ENCODE peak calls at places on chromosomes 16 and 17, in eight cellular contexts. L is uterus, Q is H54, U is sigmoid colon, A is lower leg skin, F is HCT116, R is A549, Z is right lobe of liver. D is an unnamed sample.

GRCh38 chr16:88957887-88958577 is 19.0 kb downstream of the CBFA2T3 start:
- DNase-seq in L (no peak), R (no peak), F (no peak), A (no peak), Z (no peak), U (no peak), Q (no peak), D (no peak)

GRCh38 chr16:78303946-78304345 is 204.5 kb downstream of the WWOX start:
- DNase-seq in U (no peak), A (no peak), L (peak), Q (no peak), R (no peak), Z (no peak), F (no peak), D (no peak)

GRCh38 chr17:50120475-50121253 is 9.3 kb downstream of the SAMD14 start:
- DNase-seq in F (no peak), A (no peak), Q (no peak), L (no peak), R (no peak), U (no peak), Z (no peak), D (no peak)

GRCh38 chr16:3908951-3909437 is 28.5 kb upstream of the CREBBP start:
- DNase-seq in A (peak), R (no peak), F (no peak), U (no peak), Q (no peak), Z (no peak), L (no peak), D (no peak)

GRCh38 chr17:57900991-57901743 is 51.3 kb upstream of the MRPS23 start:
- DNase-seq in Q (no peak), U (no peak), F (no peak), Z (no peak), A (no peak), R (no peak), L (no peak), D (no peak)

GRCh38 chr16:17149904-17150483 is 320.8 kb downstream of the XYLT1 start:
- DNase-seq in F (no peak), L (no peak), R (no peak), A (no peak), U (no peak), Z (no peak), Q (no peak), D (no peak)

GRCh38 chr16:54331241-54332002 is 44.8 kb upstream of the IRX3 start:
- DNase-seq in F (no peak), U (peak), A (no peak), Z (no peak), R (no peak), Q (no peak), L (no peak), D (no peak)

GRCh38 chr17:22310717-22311686 is 618.7 kb downstream of the KCNJ18 start:
- DNase-seq in A (peak), Z (no peak), R (peak), Q (peak), U (no peak), L (no peak), F (no peak), D (no peak)

GRCh38 chr17:48484850-48485249 is 46.0 kb downstream of the HOXB1 start:
- DNase-seq in L (no peak), A (no peak), R (peak), Q (no peak), Z (no peak), U (no peak), F (peak), D (no peak)

GRCh38 chr17:57108656-57109392 is 23.8 kb downstream of the AKAP1 start:
- DNase-seq in R (no peak), Q (no peak), U (no peak), L (no peak), F (no peak), A (no peak), Z (no peak), D (peak)

GRCh38 chr17:56125830-56126819 is 27.1 kb upstream of the ANKFN1 start:
- DNase-seq in L (no peak), Q (no peak), F (peak), A (no peak), R (peak), U (no peak), Z (no peak), D (no peak)

GRCh38 chr17:70107441-70107840 is 32.4 kb downstream of the KCNJ16 start:
- DNase-seq in F (no peak), Q (no peak), A (no peak), R (no peak), Z (no peak), L (no peak), U (no peak), D (no peak)

GRCh38 chr17:15271731-15272130 is 6.6 kb upstream of the PMP22 start:
- DNase-seq in U (no peak), Q (no peak), F (no peak), R (no peak), Z (no peak), L (no peak), A (no peak), D (no peak)

GRCh38 chr16:85435298-85435697 is 177.8 kb upstream of the GSE1 start:
- DNase-seq in F (no peak), U (no peak), R (no peak), Z (no peak), Q (no peak), A (no peak), L (no peak), D (no peak)

GRCh38 chr16:85436207-85436606 is 176.9 kb upstream of the GSE1 start:
- DNase-seq in A (no peak), R (no peak), F (no peak), L (no peak), Z (no peak), U (no peak), Q (no peak), D (no peak)

GRCh38 chr16:85438981-85439639 is 174.0 kb upstream of the GSE1 start:
- DNase-seq in Z (no peak), Q (no peak), A (no peak), L (no peak), F (no peak), R (no peak), U (no peak), D (no peak)

GRCh38 chr16:85436636-85437160 is 176.4 kb upstream of the GSE1 start:
- DNase-seq in A (peak), Q (no peak), L (peak), R (no peak), U (no peak), F (no peak), Z (no peak), D (no peak)

GRCh38 chr16:85437161-85438052 is 175.7 kb upstream of the GSE1 start:
- DNase-seq in U (peak), R (no peak), A (no peak), L (peak), Q (no peak), Z (no peak), F (no peak), D (peak)
- TF ChIP-seq POLR2A in U (no peak), R (no peak), A (no peak), L (no peak), Q (no peak), Z (no peak), F (no peak), D (no peak)

GRCh38 chr16:74773431-74774222 is 993 bp downstream of the FA2H start:
- DNase-seq in R (no peak), Z (no peak), A (no peak), U (no peak), F (no peak), Q (no peak), L (no peak), D (no peak)

GRCh38 chr16:74776926-74777325 is 2.3 kb upstream of the FA2H start:
- DNase-seq in U (no peak), Z (no peak), R (no peak), F (no peak), L (no peak), Q (no peak), A (no peak), D (no peak)

GRCh38 chr16:74775255-74775654 is 635 bp upstream of the FA2H start:
- DNase-seq in U (no peak), F (no peak), A (no peak), Q (no peak), L (no peak), Z (no peak), R (no peak), D (no peak)

GRCh38 chr16:74771656-74772315 is 2.8 kb downstream of the FA2H start:
- DNase-seq in Q (no peak), F (no peak), A (peak), Z (no peak), L (no peak), R (no peak), U (no peak), D (no peak)

DNA sequence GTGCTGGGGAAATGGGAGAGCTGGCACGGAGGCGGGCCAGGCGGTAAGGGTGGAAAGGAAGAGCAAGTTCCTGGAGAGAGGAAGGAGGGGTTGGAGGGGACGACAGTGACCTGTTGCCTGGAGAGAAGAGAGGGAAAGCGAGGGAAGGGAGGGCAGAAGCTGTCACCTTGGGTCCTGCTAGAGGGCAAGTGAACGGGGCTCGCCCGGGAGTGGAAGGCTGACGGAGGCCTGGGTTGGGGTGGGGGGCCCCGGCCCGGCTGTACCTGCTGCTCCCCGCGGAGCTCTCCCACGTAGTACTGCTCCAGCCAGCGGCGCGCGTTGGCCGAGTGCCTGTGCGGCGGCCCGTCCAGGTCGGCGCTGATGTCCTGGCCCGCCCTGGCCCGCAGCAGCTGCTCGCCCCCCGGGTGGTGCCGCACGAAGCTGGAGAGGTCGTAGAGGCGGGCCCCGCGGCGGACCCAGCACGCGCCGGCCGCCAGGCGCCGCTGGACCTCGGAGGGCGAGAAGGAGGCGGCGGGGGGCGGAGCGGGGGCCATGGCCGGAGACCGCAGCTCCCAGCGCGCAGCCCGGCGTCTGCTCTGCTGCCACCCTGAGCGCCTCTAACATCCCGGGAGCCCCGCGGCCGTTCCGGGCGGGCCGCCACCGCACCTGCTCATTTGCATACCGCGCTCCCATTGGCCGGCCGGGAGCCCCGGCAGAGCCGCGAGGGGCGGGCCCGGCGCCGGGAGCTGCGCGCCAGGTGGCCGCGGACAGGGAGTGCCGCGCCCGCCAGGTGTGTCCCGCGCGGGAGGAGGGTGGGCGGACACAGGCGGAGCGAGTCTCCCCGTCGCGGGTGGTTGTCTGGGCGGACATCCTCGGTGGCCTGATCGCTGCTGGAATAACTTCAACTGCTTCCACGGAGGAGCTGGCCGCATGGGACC is at the start of gene FA2H:
- DNase-seq in L (peak), F (peak), A (peak), R (peak), Z (peak), U (peak), Q (peak), D (peak)
- TF ChIP-seq POLR2A in L (peak), F (no peak), A (no peak), R (peak), Z (peak), U (no peak), Q (no peak), D (peak)

GRCh38 chr17:29179232-29180036 is 764 bp downstream of the MYO18A start:
- DNase-seq in F (no peak), Q (peak), A (peak), L (peak), Z (peak), R (peak), U (no peak), D (peak)
- TF ChIP-seq POLR2A in F (no peak), Q (no peak), A (no peak), L (no peak), Z (peak), R (peak), U (no peak), D (peak)

GRCh38 chr16:67202426-67202825 is 3.5 kb downstream of the ELMO3 start:
- DNase-seq in Z (no peak), Q (no peak), F (no peak), L (no peak), U (no peak), A (no peak), R (no peak), D (no peak)
- TF ChIP-seq POLR2A in Z (no peak), Q (no peak), F (no peak), L (no peak), U (no peak), A (no peak), R (no peak), D (no peak)

GRCh38 chr17:38848939-38849563 is 4.5 kb downstream of the RPL23 start:
- DNase-seq in R (no peak), F (no peak), L (no peak), Q (no peak), U (no peak), Z (no peak), A (no peak), D (no peak)
- TF ChIP-seq POLR2A in R (no peak), F (no peak), L (no peak), Q (no peak), U (no peak), Z (no peak), A (no peak), D (no peak)

GRCh38 chr17:7685533-7686220 is 1.6 kb downstream of the TP53 start:
- DNase-seq in Q (peak), R (peak), L (peak), A (peak), U (peak), Z (peak), F (peak), D (peak)
- TF ChIP-seq POLR2A in Q (no peak), R (peak), L (peak), A (no peak), U (peak), Z (no peak), F (no peak), D (peak)

DNA sequence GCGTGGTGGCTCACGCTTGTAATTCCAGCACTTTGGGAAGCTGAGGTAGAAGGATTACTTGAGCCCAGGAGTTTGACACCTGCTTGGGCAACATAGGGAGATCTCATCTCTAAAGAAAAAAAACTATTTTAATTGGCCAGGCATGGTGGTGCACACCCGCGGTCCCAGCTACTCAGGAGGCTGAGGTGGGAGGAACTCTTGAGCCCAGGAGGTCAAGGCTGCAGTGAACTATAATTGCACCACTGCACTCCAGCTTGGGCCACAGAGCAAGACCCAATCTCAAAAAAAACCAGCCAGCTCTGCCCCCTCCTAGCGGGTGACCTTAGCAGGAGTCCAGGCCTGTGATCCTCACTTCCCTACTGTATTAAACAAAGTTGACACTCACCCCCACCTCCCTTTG is 5.9 kb upstream of the HS3ST6 start:
- DNase-seq in Q (no peak), F (no peak), R (no peak), A (no peak), Z (no peak), L (no peak), U (no peak), D (no peak)
- TF ChIP-seq POLR2A in Q (no peak), F (no peak), R (no peak), A (no peak), Z (no peak), L (no peak), U (no peak), D (no peak)

GRCh38 chr17:27872776-27873175 is 20.4 kb downstream of the LYRM9 start:
- DNase-seq in U (no peak), F (no peak), R (no peak), Q (no peak), A (no peak), L (no peak), Z (no peak), D (no peak)
- TF ChIP-seq POLR2A in U (no peak), F (no peak), R (no peak), Q (no peak), A (no peak), L (no peak), Z (no peak), D (no peak)